ENCODE peak calls at places on chromosomes 11 and 22, in eight cellular contexts. B is spleen, O is esophagus muscularis mucosa, S is endothelial cell of umbilical vein, L is body of pancreas, I is lower leg skin, D is A549, U is Peyer's patch. M is an unnamed sample.

GRCh38 chr11:103798029-103798428 is 238.4 kb upstream of the DDI1 start:
- DNase-seq in U (no peak), S (peak; percentile 75), D (no peak), L (no peak), O (no peak), I (no peak), B (no peak), M (no peak)

GRCh38 chr11:79514269-79514668 is 73.4 kb upstream of the TENM4 start:
- DNase-seq in I (no peak), S (no peak), B (no peak), L (no peak), U (no peak), D (no peak), O (no peak), M (no peak)

GRCh38 chr11:134043821-134044420 is 25.0 kb upstream of the JAM3 start:
- DNase-seq in D (no peak), B (peak; percentile 53), S (no peak), L (no peak), I (no peak), U (no peak), O (no peak), M (no peak)

GRCh38 chr11:118648291-118648690 is 31.2 kb downstream of the TREH start:
- DNase-seq in I (no peak), B (peak; percentile 28), U (no peak), O (no peak), D (no peak), L (no peak), S (no peak), M (no peak)

GRCh38 chr11:112364962-112365481 is 104.4 kb upstream of the PLET1 start:
- DNase-seq in D (no peak), L (no peak), S (peak; percentile 27), U (peak; percentile 70), O (no peak), B (no peak), I (no peak), M (no peak)

GRCh38 chr22:19666663-19667593 is 47.4 kb upstream of the SEPTIN5 start:
- DNase-seq in I (no peak), O (peak; percentile 45), D (no peak), S (peak; percentile 92), B (no peak), L (no peak), U (no peak), M (no peak)

GRCh38 chr11:65496304-65497140 is 2.3 kb upstream of the MALAT1 start:
- DNase-seq in U (peak; percentile 48), S (peak; percentile 56), B (no peak), O (no peak), D (no peak), L (no peak), I (no peak), M (no peak)

GRCh38 chr22:48689206-48689605 is 1138.5 kb downstream of the BRD1 start:
- DNase-seq in I (no peak), B (no peak), S (no peak), D (no peak), U (no peak), O (no peak), L (no peak), M (no peak)

GRCh38 chr11:11622772-11623531 is 1.1 kb upstream of the GALNT18 start:
- DNase-seq in S (no peak), D (no peak), I (no peak), B (no peak), O (peak; percentile 80), U (no peak), L (no peak), M (no peak)

GRCh38 chr22:20867179-20868099 is 8.6 kb downstream of the SNAP29 start:
- DNase-seq in O (peak; percentile 93), L (no peak), D (no peak), U (peak; percentile 54), B (no peak), I (peak; percentile 62), S (peak; percentile 49), M (no peak)

GRCh38 chr11:128814856-128815705 is 52.0 kb downstream of the KCNJ1 start:
- DNase-seq in D (no peak), I (peak; percentile 51), S (no peak), O (no peak), U (no peak), L (no peak), B (no peak), M (no peak)

GRCh38 chr11:75627879-75628668 is 40.8 kb downstream of the MAP6 start:
- DNase-seq in U (no peak), I (no peak), O (no peak), B (no peak), L (no peak), D (no peak), S (no peak), M (no peak)

GRCh38 chr11:7485136-7485853 is at the start of gene OLFML1:
- DNase-seq in S (no peak), D (no peak), B (no peak), U (no peak), O (no peak), L (no peak), I (no peak), M (no peak)

GRCh38 chr11:7487360-7487759 is 2.1 kb downstream of the OLFML1 start:
- DNase-seq in U (no peak), L (no peak), B (no peak), D (no peak), O (no peak), S (no peak), I (no peak), M (no peak)

GRCh38 chr11:7488681-7489080 is 3.4 kb downstream of the OLFML1 start:
- DNase-seq in B (no peak), I (no peak), U (no peak), S (no peak), O (no peak), L (no peak), D (no peak), M (no peak)

GRCh38 chr11:7485854-7486425 is 634 bp downstream of the OLFML1 start:
- DNase-seq in O (no peak), U (no peak), B (no peak), L (no peak), S (no peak), I (no peak), D (no peak), M (no peak)

GRCh38 chr11:7486731-7487130 is 1.4 kb downstream of the OLFML1 start:
- DNase-seq in D (no peak), S (no peak), O (no peak), I (no peak), L (no peak), B (no peak), U (no peak), M (no peak)
- H3K4me3 ChIP-seq in D (no peak overlapping the region), S (no peak overlapping the region), O (peak overlapping the region; percentile 47), I (no peak overlapping the region), L (no peak overlapping the region), B (peak overlapping the region; percentile 59), U (no peak overlapping the region), M (peak overlapping the region; percentile 26)

DNA sequence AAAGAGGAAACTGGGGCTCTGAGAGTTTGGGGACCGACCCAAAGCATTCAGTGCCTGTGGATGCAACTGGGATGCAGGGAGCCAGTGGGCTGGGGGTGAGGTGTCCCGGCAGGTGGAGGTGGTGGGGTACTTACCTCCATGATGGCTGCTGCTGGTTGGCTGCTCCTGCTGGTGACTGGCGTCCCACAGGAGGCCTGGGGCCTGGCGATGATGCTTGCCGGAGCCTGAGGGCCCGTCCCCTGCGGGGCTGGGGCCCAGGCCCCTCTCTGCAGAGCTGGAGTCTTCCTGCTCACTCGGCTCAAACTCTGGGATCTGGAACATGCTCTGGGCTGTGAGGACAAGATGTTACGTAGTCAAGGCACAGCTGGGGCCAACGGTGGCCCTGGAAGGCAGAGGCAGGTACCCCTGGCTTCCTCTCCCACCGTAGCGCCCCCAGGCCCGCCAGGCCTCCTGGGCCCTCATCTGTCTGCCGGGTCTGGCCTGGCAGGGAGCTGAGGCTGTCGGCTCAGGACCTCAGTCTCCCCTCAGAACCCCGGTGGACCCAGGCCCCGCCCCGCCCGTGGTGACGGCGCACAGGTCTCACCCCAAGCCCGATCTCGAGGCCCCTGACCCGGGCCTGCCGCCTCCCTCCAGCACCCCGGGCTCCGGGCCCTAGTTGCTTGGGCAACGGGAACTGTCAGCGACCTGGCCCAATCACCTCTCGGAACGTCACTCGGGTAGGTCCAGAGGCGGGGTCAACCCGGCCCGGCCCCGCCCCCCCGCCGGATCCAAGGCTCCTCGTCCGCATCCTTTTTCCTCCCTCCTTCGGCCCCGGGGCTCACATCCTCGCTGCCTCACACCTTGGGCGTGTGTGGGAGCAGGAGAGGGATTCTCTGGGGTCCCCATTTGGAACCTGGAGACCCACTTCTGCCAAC is at the start of gene BAD:
- DNase-seq in L (peak; percentile 96), D (peak; percentile 97), U (peak; percentile 98), I (peak; percentile 95), B (peak; percentile 98), O (peak; percentile 99), S (peak; percentile 91), M (peak; percentile 65)
- TF ChIP-seq POLR2A in L (peak; percentile 70), D (peak; percentile 27), U (no peak), I (no peak), B (no peak), O (peak; percentile 31), S (peak; percentile 52), M (peak; percentile 43)

DNA sequence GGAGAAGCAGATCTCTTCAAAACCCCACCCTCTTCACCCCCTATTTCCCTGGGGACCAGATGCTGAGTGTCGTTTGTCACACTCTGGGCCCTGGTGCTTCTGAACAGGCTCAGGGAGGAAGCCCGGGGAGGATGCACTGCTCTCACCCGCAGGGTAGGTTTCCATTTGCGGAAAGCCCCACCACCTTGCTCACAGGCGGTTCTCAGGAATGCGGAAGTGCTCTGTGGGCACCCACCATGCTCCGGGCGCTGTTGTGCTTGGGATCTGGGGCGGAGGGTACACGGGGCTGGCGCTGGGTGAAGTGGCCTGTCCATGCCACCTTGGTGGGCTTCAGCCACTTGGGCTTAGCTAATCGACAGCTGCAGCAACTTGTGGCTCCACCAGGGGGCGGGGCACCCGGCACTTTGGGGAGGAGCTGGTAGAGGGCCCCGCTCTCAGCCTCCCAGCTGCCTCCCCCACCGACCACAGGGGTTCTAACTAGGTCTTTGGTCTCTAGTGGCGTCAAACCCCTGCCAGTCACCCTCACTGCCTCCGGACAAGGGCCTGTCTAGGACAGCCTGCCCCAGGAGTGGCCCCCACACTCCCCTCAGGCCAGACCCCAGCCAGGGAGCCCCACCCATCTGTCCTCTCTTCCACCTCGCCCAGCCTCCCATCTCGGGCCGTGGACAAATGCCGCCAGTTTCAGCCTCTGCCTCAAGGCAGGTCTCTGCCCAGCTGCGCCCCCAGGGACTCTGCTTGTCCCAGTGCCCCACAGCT is 7.4 kb downstream of the NDUFV1 start:
- DNase-seq in U (peak; percentile 93), L (peak; percentile 62), I (no peak), D (no peak), B (peak; percentile 95), O (no peak), S (peak; percentile 25), M (no peak)
- H3K4me3 ChIP-seq in U (peak overlapping the region; percentile 52), L (no peak overlapping the region), I (no peak overlapping the region), D (no peak overlapping the region), B (peak overlapping the region; percentile 68), O (peak overlapping the region; percentile 49), S (no peak overlapping the region), M (peak overlapping the region; percentile 47)

GRCh38 chr22:30325065-30325720 is 1.5 kb downstream of the TBC1D10A start:
- DNase-seq in O (no peak), L (no peak), U (peak; percentile 82), I (peak; percentile 81), B (no peak), S (no peak), D (peak; percentile 47), M (no peak)
- TF ChIP-seq POLR2A in O (no peak), L (no peak), U (no peak), I (no peak), B (no peak), S (no peak), D (no peak), M (no peak)